ENCODE peak calls at places on chromosomes 12 and 14, in eight cellular contexts. F, P, X, M, C, K, Z and Y are unnamed samples.

GRCh38 chr12:89231686-89232085 is 120.6 kb downstream of the DUSP6 start:
- DNase-seq in C (no peak), X (no peak), F (no peak), K (no peak), M (no peak), Z (no peak), P (no peak), Y (no peak)

GRCh38 chr12:120596901-120597300 is 15.7 kb upstream of the POP5 start:
- DNase-seq in C (no peak), Z (no peak), M (no peak), K (no peak), P (no peak), F (no peak), X (no peak), Y (no peak)

GRCh38 chr14:58280954-58281787 is 17.2 kb upstream of the ARID4A start:
- DNase-seq in K (peak), Z (no peak), X (no peak), P (peak), F (peak), C (no peak), M (peak), Y (peak)

GRCh38 chr12:107783406-107784376 is 9.2 kb downstream of the ASCL4 start:
- DNase-seq in Z (no peak), C (no peak), P (no peak), M (no peak), X (no peak), K (no peak), F (no peak), Y (no peak)

GRCh38 chr14:104370256-104370870 is 209.2 kb upstream of the C14orf180 start:
- DNase-seq in K (no peak), P (peak), Z (no peak), M (no peak), C (peak), X (peak), F (peak), Y (peak)

GRCh38 chr12:72214163-72214562 is 58.0 kb upstream of the TRHDE start:
- DNase-seq in Z (no peak), K (peak), P (no peak), C (no peak), F (peak), X (no peak), M (no peak), Y (no peak)

GRCh38 chr14:51498411-51499227 is 153.1 kb upstream of the FRMD6 start:
- DNase-seq in P (no peak), K (peak), X (no peak), C (no peak), M (no peak), Z (no peak), F (peak), Y (no peak)

GRCh38 chr12:6267007-6267721 is 43.3 kb upstream of the PLEKHG6 start:
- DNase-seq in P (no peak), K (no peak), Z (no peak), M (peak), C (peak), F (no peak), X (no peak), Y (no peak)

GRCh38 chr12:132561784-132562156 is 48.6 kb downstream of the LRCOL1 start:
- DNase-seq in K (no peak), F (peak), Z (no peak), C (no peak), X (peak), M (no peak), P (peak), Y (peak)
- TF ChIP-seq CTCF in K (peak), F (peak), Z (no peak), C (no peak), X (peak), M (peak), P (peak), Y (peak)

GRCh38 chr14:106843376-106843775 is 1317.0 kb downstream of the TMEM121 start:
- DNase-seq in K (no peak), Z (no peak), M (no peak), P (no peak), X (no peak), C (no peak), F (no peak), Y (no peak)
- TF ChIP-seq CTCF in K (no peak), Z (no peak), M (no peak), P (no peak), X (no peak), C (no peak), F (no peak), Y (no peak)

GRCh38 chr12:111203969-111204368 is 164.9 kb downstream of the PHETA1 start:
- DNase-seq in P (no peak), K (no peak), M (no peak), C (no peak), X (no peak), Z (no peak), F (no peak), Y (no peak)

GRCh38 chr12:111202237-111202592 is 166.7 kb downstream of the PHETA1 start:
- DNase-seq in X (no peak), C (no peak), Z (no peak), K (no peak), P (no peak), F (no peak), M (no peak), Y (no peak)

GRCh38 chr12:111197545-111197944 is 171.3 kb downstream of the PHETA1 start:
- DNase-seq in M (no peak), C (no peak), X (no peak), P (no peak), K (no peak), Z (no peak), F (no peak), Y (no peak)

GRCh38 chr12:111201495-111202236 is 167.2 kb downstream of the PHETA1 start:
- DNase-seq in P (no peak), X (no peak), M (no peak), C (no peak), K (no peak), F (no peak), Z (no peak), Y (no peak)

DNA sequence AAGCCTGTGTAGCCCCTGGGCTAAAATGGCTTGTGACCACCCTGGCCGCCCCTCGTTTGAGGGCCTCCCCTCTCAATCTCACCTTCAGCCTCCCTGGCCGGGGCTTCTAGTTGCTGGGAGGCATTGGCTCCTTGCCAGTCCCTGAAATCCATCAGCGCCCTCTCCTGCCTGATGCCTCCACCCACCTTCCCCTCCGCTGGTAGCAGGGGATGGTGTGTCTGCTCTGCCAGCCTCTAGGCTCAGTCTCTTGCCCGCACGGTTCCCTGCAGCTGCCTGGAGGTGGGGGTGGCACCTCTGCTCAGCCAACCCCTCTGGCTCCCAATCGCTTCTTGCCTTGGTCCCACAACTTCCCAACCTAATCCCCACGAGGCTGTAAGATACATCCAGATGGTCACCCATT is 167.9 kb downstream of the PHETA1 start:
- DNase-seq in C (no peak), M (no peak), F (peak), K (no peak), X (peak), Z (no peak), P (no peak), Y (no peak)
- TF ChIP-seq CTCF in C (no peak), M (no peak), F (no peak), K (no peak), X (peak), Z (no peak), P (no peak), Y (no peak)

DNA sequence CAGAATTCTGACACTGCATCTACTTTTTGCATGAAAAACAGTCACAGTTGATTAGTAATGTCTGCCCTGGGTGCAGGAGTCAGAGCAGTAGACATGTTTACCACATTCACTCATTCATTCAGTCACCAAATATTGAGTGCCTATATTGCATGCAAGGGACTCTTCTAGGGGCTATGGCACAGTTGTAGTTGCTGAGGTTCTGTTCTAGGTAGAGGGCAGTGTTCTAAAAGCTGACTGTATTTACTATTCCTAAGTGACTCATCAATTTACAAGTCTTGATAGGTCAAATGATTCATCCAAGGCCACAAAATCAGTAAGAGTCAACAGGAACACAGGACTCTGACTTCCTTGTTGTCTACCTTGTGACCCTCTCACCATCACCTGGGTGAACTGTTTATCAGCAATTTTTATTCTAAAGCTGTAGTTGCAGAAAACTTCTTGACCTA is 223.0 kb downstream of the KTN1 start:
- DNase-seq in P (peak), C (no peak), Z (no peak), K (no peak), M (no peak), F (peak), X (no peak), Y (peak)
- TF ChIP-seq CTCF in P (peak), C (no peak), Z (no peak), K (no peak), M (no peak), F (peak), X (no peak), Y (peak)

GRCh38 chr12:130748786-130749185 is 32.7 kb upstream of the RIMBP2 start:
- DNase-seq in F (no peak), K (no peak), C (no peak), Z (no peak), M (no peak), P (no peak), X (no peak), Y (no peak)

GRCh38 chr12:130747867-130748740 is 32.0 kb upstream of the RIMBP2 start:
- DNase-seq in F (peak), X (peak), P (peak), K (peak), Z (peak), C (peak), M (no peak), Y (peak)

GRCh38 chr12:130754234-130755001 is 38.3 kb upstream of the RIMBP2 start:
- DNase-seq in M (no peak), F (no peak), Z (no peak), C (no peak), P (no peak), X (no peak), K (no peak), Y (no peak)

DNA sequence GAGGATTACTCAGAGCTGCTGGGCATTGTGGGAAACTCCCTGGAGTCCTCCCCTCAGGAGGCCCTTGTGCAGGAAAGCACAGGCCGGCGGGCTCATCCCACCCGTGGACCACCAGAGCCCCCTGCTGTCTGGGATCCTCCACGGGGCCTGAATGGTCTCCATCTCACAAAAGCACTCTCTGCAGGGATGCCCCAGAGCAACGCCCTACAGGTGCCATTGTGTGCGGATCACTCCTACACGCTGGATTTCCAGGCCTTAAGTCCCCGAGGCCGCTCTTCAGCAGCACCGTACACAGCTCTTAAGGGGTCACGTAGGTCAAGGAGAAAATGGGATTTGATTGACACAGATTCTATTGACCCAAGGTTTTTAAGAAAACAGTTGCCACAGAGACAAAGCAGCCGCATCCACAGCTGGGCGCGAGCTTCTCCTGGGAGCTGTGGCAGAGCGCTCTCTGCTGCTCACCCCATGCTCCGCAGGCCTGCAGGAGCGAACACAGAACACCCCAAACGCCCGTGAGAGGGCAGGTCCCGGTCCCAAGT is 36.7 kb upstream of the RIMBP2 start:
- DNase-seq in M (no peak), P (no peak), X (peak), Z (no peak), F (no peak), C (no peak), K (no peak), Y (no peak)
- TF ChIP-seq CTCF in M (no peak), P (no peak), X (peak), Z (no peak), F (no peak), C (no peak), K (no peak), Y (no peak)

GRCh38 chr12:44779766-44780165 is 96.3 kb downstream of the NELL2 start:
- DNase-seq in M (no peak), C (no peak), F (no peak), Z (no peak), P (no peak), X (no peak), K (no peak), Y (no peak)

GRCh38 chr12:44780221-44780770 is 95.8 kb downstream of the NELL2 start:
- DNase-seq in P (no peak), X (no peak), M (no peak), K (no peak), Z (no peak), F (no peak), C (no peak), Y (no peak)

GRCh38 chr12:44775916-44776315 is 100.2 kb downstream of the NELL2 start:
- DNase-seq in C (no peak), P (no peak), X (no peak), Z (no peak), M (no peak), F (no peak), K (no peak), Y (no peak)

GRCh38 chr12:44771485-44771884 is 104.6 kb downstream of the NELL2 start:
- DNase-seq in M (no peak), K (no peak), X (no peak), Z (no peak), P (no peak), F (no peak), C (no peak), Y (no peak)

GRCh38 chr12:44774815-44775411 is 101.2 kb downstream of the NELL2 start:
- DNase-seq in C (no peak), F (peak), K (peak), M (no peak), X (peak), Z (no peak), P (peak), Y (peak)
- TF ChIP-seq CTCF in C (peak), F (peak), K (peak), M (peak), X (peak), Z (peak), P (peak), Y (peak)